ENCODE peak calls at places on chromosomes 3 and 15, in nine cellular contexts. E, Q, I, O, N, H, J, R and M are unnamed samples.

GRCh38 chr3:146493761-146494160 is 24.4 kb upstream of the PLSCR2 start:
- DNase-seq in H (no peak), R (no peak), N (no peak), Q (peak; percentile 95), J (no peak), O (no peak), I (no peak), E (no peak), M (no peak)

GRCh38 chr3:164320962-164321361 is 757.3 kb downstream of the SI start:
- DNase-seq in N (no peak), I (no peak), R (no peak), H (no peak), Q (no peak), J (no peak), O (no peak), E (no peak), M (no peak)

GRCh38 chr3:196007744-196008143 is 74.1 kb downstream of the TFRC start:
- DNase-seq in I (no peak), Q (no peak), H (no peak), J (no peak), N (no peak), O (no peak), E (no peak), R (no peak), M (no peak)

GRCh38 chr15:100350434-100351226 is 8.9 kb upstream of the ADAMTS17 start:
- DNase-seq in R (no peak), N (peak; percentile 78), H (peak; percentile 47), I (no peak), J (peak; percentile 67), Q (peak; percentile 91), E (peak; percentile 58), O (peak; percentile 90), M (no peak)

GRCh38 chr3:73385538-73385937 is 239.2 kb downstream of the PDZRN3 start:
- DNase-seq in R (no peak), E (no peak), Q (no peak), N (no peak), O (no peak), J (no peak), H (no peak), I (no peak), M (peak; percentile 15)

GRCh38 chr3:65785065-65785645 is 253.6 kb downstream of the MAGI1 start:
- DNase-seq in H (no peak), O (peak; percentile 41), I (peak; percentile 22), N (peak; percentile 9), R (peak; percentile 72), J (no peak), E (peak; percentile 73), Q (peak; percentile 85), M (peak; percentile 54)

GRCh38 chr3:96416549-96417255 is 397.7 kb upstream of the EPHA6 start:
- DNase-seq in O (no peak), I (no peak), J (no peak), R (no peak), H (no peak), N (no peak), Q (no peak), E (no peak), M (no peak)

GRCh38 chr3:148601766-148602685 is 95.7 kb upstream of the AGTR1 start:
- DNase-seq in H (no peak), R (no peak), N (no peak), J (no peak), O (peak; percentile 99), Q (peak; percentile 45), E (peak; percentile 41), I (no peak), M (no peak)

GRCh38 chr15:33242669-33243191 is 48.2 kb upstream of the FMN1 start:
- DNase-seq in J (no peak), O (no peak), N (peak; percentile 86), I (no peak), Q (peak; percentile 23), R (peak; percentile 58), E (peak; percentile 12), H (no peak), M (no peak)

GRCh38 chr3:61595826-61596225 is 34.5 kb downstream of the PTPRG start:
- DNase-seq in E (no peak), I (no peak), J (no peak), Q (no peak), O (no peak), H (no peak), R (no peak), N (no peak), M (no peak)

GRCh38 chr15:62138124-62138523 is 27.0 kb downstream of the C2CD4B start:
- DNase-seq in J (no peak), I (peak; percentile 62), Q (peak; percentile 73), O (no peak), R (no peak), E (peak; percentile 21), H (no peak), N (peak; percentile 73), M (no peak)

GRCh38 chr3:15610083-15610482 is 8.5 kb downstream of the BTD start:
- DNase-seq in N (peak; percentile 83), O (peak; percentile 63), I (no peak), H (peak; percentile 48), J (peak; percentile 80), E (peak; percentile 80), Q (peak; percentile 86), R (no peak), M (no peak)

GRCh38 chr15:98321916-98322315 is 326.4 kb upstream of the IGF1R start:
- DNase-seq in I (no peak), O (no peak), H (no peak), R (no peak), J (no peak), Q (no peak), E (peak; percentile 29), N (peak; percentile 80), M (no peak)

GRCh38 chr3:70065666-70066253 is 66.2 kb downstream of the SAMMSON start:
- DNase-seq in N (no peak), E (no peak), J (no peak), R (peak; percentile 40), H (no peak), I (no peak), Q (no peak), O (no peak), M (no peak)

GRCh38 chr3:72395654-72396415 is 452.4 kb downstream of the SHQ1 start:
- DNase-seq in Q (peak; percentile 52), O (no peak), H (no peak), R (no peak), I (no peak), E (peak; percentile 42), N (peak; percentile 32), J (no peak), M (no peak)

GRCh38 chr3:144953959-144954358 is 982.3 kb downstream of the DIPK2A start:
- DNase-seq in O (no peak), R (no peak), N (no peak), J (no peak), I (no peak), H (no peak), E (no peak), Q (no peak), M (no peak)

GRCh38 chr3:185734725-185735096 is 90.1 kb downstream of the IGF2BP2 start:
- DNase-seq in I (no peak), J (no peak), R (no peak), O (no peak), N (no peak), H (no peak), E (no peak), Q (no peak), M (no peak)

GRCh38 chr15:77664428-77664827 is 31.7 kb upstream of the LINGO1 start:
- DNase-seq in J (no peak), Q (no peak), I (no peak), H (no peak), E (no peak), R (no peak), N (no peak), O (no peak), M (no peak)

GRCh38 chr15:77656294-77656693 is 23.6 kb upstream of the LINGO1 start:
- DNase-seq in Q (no peak), R (no peak), I (no peak), O (no peak), E (no peak), H (no peak), J (no peak), N (no peak), M (no peak)

GRCh38 chr15:77654975-77655374 is 22.3 kb upstream of the LINGO1 start:
- DNase-seq in Q (no peak), H (no peak), E (no peak), R (peak; percentile 66), N (no peak), J (no peak), I (no peak), O (peak; percentile 45), M (no peak)

GRCh38 chr15:77657629-77658238 is 25.0 kb upstream of the LINGO1 start:
- DNase-seq in O (no peak), I (peak; percentile 59), N (no peak), E (no peak), J (no peak), H (no peak), R (no peak), Q (no peak), M (no peak)

GRCh38 chr15:77659350-77660321 is 26.9 kb upstream of the LINGO1 start:
- DNase-seq in J (peak; percentile 46), H (peak; percentile 71), Q (peak; percentile 39), O (peak; percentile 74), I (peak; percentile 74), R (peak; percentile 75), N (peak; percentile 21), E (peak; percentile 42), M (peak; percentile 83)
- TF ChIP-seq CTCF in J (no peak), H (peak; percentile 29), Q (peak; percentile 36), O (peak; percentile 51), I (peak; percentile 31), R (peak; percentile 62), N (no peak), E (peak; percentile 42), M (no peak)

GRCh38 chr3:13107661-13108060 is 34.4 kb upstream of the IQSEC1 start:
- DNase-seq in J (no peak), O (no peak), H (no peak), R (no peak), N (no peak), Q (no peak), I (no peak), E (no peak), M (no peak)
- TF ChIP-seq CTCF in J (no peak), O (peak; percentile 27), H (no peak), R (peak; percentile 18), N (no peak), Q (no peak), I (no peak), E (no peak), M (no peak)

GRCh38 chr3:150531775-150532174 is 14.5 kb downstream of the SERP1 start:
- DNase-seq in O (no peak), N (no peak), R (no peak), E (no peak), Q (no peak), H (no peak), I (no peak), J (no peak), M (no peak)
- TF ChIP-seq CTCF in O (no peak), N (no peak), R (no peak), E (no peak), Q (no peak), H (no peak), I (no peak), J (no peak), M (no peak)

GRCh38 chr15:87672309-87672897 is 584.1 kb downstream of the NTRK3 start:
- DNase-seq in O (no peak), N (peak; percentile 29), I (peak; percentile 56), J (no peak), H (peak; percentile 24), Q (peak; percentile 16), E (peak; percentile 44), R (peak; percentile 59), M (no peak)
- TF ChIP-seq CTCF in O (no peak), N (peak; percentile 88), I (peak; percentile 54), J (peak; percentile 48), H (peak; percentile 45), Q (peak; percentile 70), E (peak; percentile 93), R (peak; percentile 69), M (no peak)

GRCh38 chr3:45317710-45318109 is 70.7 kb upstream of the LARS2 start:
- DNase-seq in I (no peak), N (no peak), J (no peak), Q (no peak), H (no peak), O (no peak), R (no peak), E (no peak), M (no peak)
- TF ChIP-seq CTCF in I (no peak), N (no peak), J (no peak), Q (no peak), H (no peak), O (no peak), R (no peak), E (no peak), M (no peak)